ENCODE peak calls at places on chromosomes 4 and X, in eight cellular contexts. R is mucosa of descending colon, Y is SK-N-SH, J is GM12878, B is upper lobe of left lung, W is lower lobe of right lung, X is GM10248, S is ovary. U is an unnamed sample.

GRCh38 chr4:138841341-138841740 is 174.2 kb upstream of the NOCT start:
- DNase-seq in W (no peak), S (no peak), X (no peak), R (no peak), J (no peak), Y (no peak), B (no peak), U (no peak)

GRCh38 chrX:107775000-107775733 is 420 bp downstream of the TSC22D3 start:
- DNase-seq in W (no peak), J (no peak), B (no peak), X (no peak), S (no peak), Y (no peak), R (no peak), U (no peak)

GRCh38 chr4:153488719-153489384 is 22.7 kb downstream of the TMEM131L start:
- DNase-seq in W (peak), J (peak), Y (no peak), R (no peak), B (peak), S (no peak), X (peak), U (peak)

GRCh38 chr4:177713454-177713853 is 271.2 kb upstream of the AGA start:
- DNase-seq in J (no peak), X (no peak), B (no peak), R (no peak), W (no peak), S (no peak), Y (no peak), U (no peak)

GRCh38 chrX:16282209-16282608 is 114.9 kb downstream of the MAGEB17 start:
- DNase-seq in R (no peak), B (no peak), X (no peak), Y (no peak), J (no peak), W (no peak), S (no peak), U (no peak)

GRCh38 chr4:2084316-2084715 is 25.2 kb downstream of the NAT8L start:
- DNase-seq in R (no peak), J (no peak), W (no peak), S (no peak), X (no peak), Y (no peak), B (peak), U (no peak)

GRCh38 chr4:80500593-80500992 is 165.1 kb downstream of the CFAP299 start:
- DNase-seq in B (no peak), R (no peak), J (no peak), Y (no peak), S (no peak), W (no peak), X (no peak), U (no peak)

GRCh38 chrX:119502727-119503483 is 34.7 kb downstream of the SLC25A5 start:
- DNase-seq in W (peak), Y (no peak), B (peak), R (peak), S (no peak), X (no peak), J (no peak), U (no peak)

GRCh38 chrX:4851534-4851933 is 1138.1 kb upstream of the PRKX start:
- DNase-seq in X (no peak), W (no peak), Y (no peak), R (no peak), B (no peak), J (no peak), S (no peak), U (no peak)

GRCh38 chr4:153759407-153760226 is at the start of gene RNF175:
- DNase-seq in W (no peak), S (no peak), B (no peak), J (no peak), R (no peak), X (no peak), Y (peak), U (no peak)

GRCh38 chr4:94532016-94532789 is 80.5 kb downstream of the PDLIM5 start:
- DNase-seq in W (no peak), S (no peak), Y (no peak), R (no peak), B (no peak), X (no peak), J (no peak), U (no peak)

GRCh38 chr4:2066571-2067445 is 7.7 kb downstream of the NAT8L start:
- DNase-seq in Y (peak), J (no peak), B (no peak), R (peak), W (no peak), S (no peak), X (no peak), U (no peak)

GRCh38 chr4:158538176-158538575 is 16.5 kb downstream of the RXFP1 start:
- DNase-seq in S (no peak), J (no peak), B (no peak), W (no peak), R (no peak), Y (no peak), X (no peak), U (no peak)

GRCh38 chr4:3783691-3784306 is 17.6 kb downstream of the ADRA2C start:
- DNase-seq in Y (no peak), R (no peak), W (no peak), B (no peak), S (no peak), X (peak), J (no peak), U (no peak)

GRCh38 chr4:97867557-97868091 is 275.7 kb downstream of the STPG2 start:
- DNase-seq in Y (peak), R (no peak), B (no peak), S (no peak), J (no peak), W (no peak), X (no peak), U (no peak)

GRCh38 chr4:1419708-1420107 is 13.5 kb upstream of the NKX1-1 start:
- DNase-seq in B (peak), J (no peak), R (no peak), X (no peak), Y (no peak), S (no peak), W (peak), U (no peak)

GRCh38 chr4:163755013-163755412 is 260.5 kb downstream of the TMA16 start:
- DNase-seq in B (no peak), W (no peak), J (peak), X (peak), S (no peak), R (no peak), Y (no peak), U (peak)

GRCh38 chr4:174120446-174121142 is 162.9 kb downstream of the FBXO8 start:
- DNase-seq in R (peak), S (peak), X (peak), Y (peak), B (no peak), J (no peak), W (no peak), U (peak)

GRCh38 chr4:19266566-19266965 is 985.1 kb upstream of the SLIT2 start:
- DNase-seq in R (no peak), W (no peak), X (no peak), B (no peak), S (no peak), Y (no peak), J (no peak), U (no peak)

GRCh38 chrX:20527458-20528099 is 260.9 kb upstream of the RPS6KA3 start:
- DNase-seq in S (peak), J (no peak), Y (peak), B (no peak), X (peak), W (no peak), R (no peak), U (peak)

GRCh38 chr4:9943761-9944160 is 77.5 kb downstream of the SLC2A9 start:
- DNase-seq in Y (no peak), J (no peak), X (no peak), S (no peak), R (no peak), B (no peak), W (no peak), U (no peak)

GRCh38 chr4:54658321-54659093 is 750 bp downstream of the KIT start:
- DNase-seq in B (peak), S (peak), W (peak), Y (peak), R (peak), X (peak), J (no peak), U (peak)

GRCh38 chr4:17717301-17717700 is 64.1 kb downstream of the FAM184B start:
- DNase-seq in R (no peak), S (no peak), X (no peak), J (no peak), Y (no peak), B (no peak), W (no peak), U (no peak)

GRCh38 chr4:80171251-80171650 is 26.1 kb upstream of the PRDM8 start:
- DNase-seq in J (no peak), X (no peak), W (no peak), Y (no peak), R (no peak), S (no peak), B (no peak), U (no peak)

GRCh38 chr4:177308125-177308524 is 1.5 kb upstream of the NEIL3 start:
- DNase-seq in B (peak), J (no peak), S (no peak), Y (no peak), X (no peak), W (no peak), R (no peak), U (no peak)

GRCh38 chrX:107729558-107730297 is 45.9 kb downstream of the TSC22D3 start:
- DNase-seq in J (no peak), B (no peak), R (no peak), S (peak), W (no peak), Y (no peak), X (peak), U (peak)

GRCh38 chr4:83114576-83114975 is at the start of gene PLAC8:
- DNase-seq in X (peak), B (no peak), W (no peak), R (no peak), S (no peak), J (peak), Y (no peak), U (peak)

GRCh38 chrX:136766785-136767103 is 14.0 kb downstream of the ARHGEF6 start:
- DNase-seq in Y (no peak), W (no peak), B (no peak), S (peak), X (no peak), R (no peak), J (no peak), U (no peak)

GRCh38 chr4:56698329-56698728 is 17.2 kb upstream of the HOPX start:
- DNase-seq in J (no peak), R (no peak), W (peak), S (no peak), X (no peak), B (peak), Y (no peak), U (no peak)

GRCh38 chrX:140983730-140984129 is 18.7 kb upstream of the SPANXB1 start:
- DNase-seq in J (no peak), Y (no peak), B (no peak), S (no peak), W (no peak), R (no peak), X (no peak), U (no peak)

GRCh38 chr4:126778348-126778747 is 854.4 kb upstream of the INTU start:
- DNase-seq in X (no peak), B (no peak), J (no peak), S (no peak), W (no peak), R (no peak), Y (no peak), U (no peak)

GRCh38 chr4:188821500-188821899 is 682.3 kb downstream of the TRIML1 start:
- DNase-seq in R (no peak), W (no peak), X (no peak), S (no peak), J (no peak), Y (no peak), B (no peak), U (no peak)

GRCh38 chr4:188826393-188826792 is 687.2 kb downstream of the TRIML1 start:
- DNase-seq in J (no peak), R (no peak), W (no peak), X (no peak), B (no peak), S (no peak), Y (no peak), U (no peak)

GRCh38 chr4:188822698-188823097 is 683.5 kb downstream of the TRIML1 start:
- DNase-seq in S (no peak), Y (no peak), X (no peak), B (no peak), J (no peak), R (no peak), W (no peak), U (no peak)

GRCh38 chr4:188819243-188819642 is 680.0 kb downstream of the TRIML1 start:
- DNase-seq in X (no peak), R (no peak), S (no peak), J (no peak), B (no peak), Y (no peak), W (no peak), U (no peak)

DNA sequence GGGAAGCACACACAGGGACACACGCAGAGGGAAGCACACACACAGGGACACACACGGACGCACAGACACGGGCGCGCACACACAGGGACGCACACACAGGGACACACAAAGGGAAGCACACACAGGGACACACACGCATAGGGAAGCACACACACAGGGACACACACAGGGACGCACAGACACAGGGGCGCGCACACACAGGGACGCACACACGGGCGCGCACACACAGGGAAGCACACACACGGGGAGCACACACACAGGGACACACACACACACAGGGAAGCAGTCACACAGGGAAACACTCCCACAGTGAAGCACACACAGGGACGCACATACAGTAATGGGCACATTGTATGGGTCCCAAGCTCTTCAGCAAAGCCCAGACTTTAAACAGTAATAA is 685.3 kb downstream of the TRIML1 start:
- DNase-seq in B (no peak), X (no peak), R (no peak), W (no peak), J (no peak), S (no peak), Y (no peak), U (no peak)
- TF ChIP-seq CTCF in B (no peak), X (no peak), R (no peak), W (no peak), J (no peak), S (no peak), Y (no peak), U (no peak)

GRCh38 chrX:143664302-143664701 is 28.4 kb upstream of the SLITRK4 start:
- DNase-seq in W (no peak), X (no peak), J (no peak), S (no peak), Y (peak), B (no peak), R (no peak), U (no peak)

GRCh38 chrX:143663755-143664154 is 27.9 kb upstream of the SLITRK4 start:
- DNase-seq in W (no peak), R (no peak), J (no peak), Y (no peak), S (no peak), B (no peak), X (no peak), U (no peak)

DNA sequence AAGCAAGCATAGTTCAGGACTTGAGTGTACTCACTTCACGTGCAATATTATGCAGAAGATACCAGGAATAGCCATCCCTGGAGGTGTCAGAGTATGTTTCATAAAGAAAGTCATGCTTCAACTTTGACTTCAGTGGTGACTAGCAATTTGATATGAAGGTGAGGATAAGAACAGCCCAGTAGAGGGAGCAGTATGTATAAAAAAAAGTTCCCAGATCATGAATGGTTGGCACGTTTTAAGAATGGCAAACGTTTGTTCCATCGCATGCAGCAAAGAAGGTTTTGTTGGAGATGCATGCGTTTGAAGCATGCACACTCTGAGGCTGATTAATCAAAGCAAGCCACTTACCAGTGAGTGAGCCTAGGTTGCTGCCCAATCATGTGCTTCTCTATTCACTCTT is 33.5 kb upstream of the SLITRK4 start:
- DNase-seq in Y (no peak), R (no peak), J (no peak), S (no peak), W (no peak), X (no peak), B (no peak), U (no peak)
- TF ChIP-seq CTCF in Y (peak), R (no peak), J (peak), S (no peak), W (no peak), X (no peak), B (no peak), U (no peak)

DNA sequence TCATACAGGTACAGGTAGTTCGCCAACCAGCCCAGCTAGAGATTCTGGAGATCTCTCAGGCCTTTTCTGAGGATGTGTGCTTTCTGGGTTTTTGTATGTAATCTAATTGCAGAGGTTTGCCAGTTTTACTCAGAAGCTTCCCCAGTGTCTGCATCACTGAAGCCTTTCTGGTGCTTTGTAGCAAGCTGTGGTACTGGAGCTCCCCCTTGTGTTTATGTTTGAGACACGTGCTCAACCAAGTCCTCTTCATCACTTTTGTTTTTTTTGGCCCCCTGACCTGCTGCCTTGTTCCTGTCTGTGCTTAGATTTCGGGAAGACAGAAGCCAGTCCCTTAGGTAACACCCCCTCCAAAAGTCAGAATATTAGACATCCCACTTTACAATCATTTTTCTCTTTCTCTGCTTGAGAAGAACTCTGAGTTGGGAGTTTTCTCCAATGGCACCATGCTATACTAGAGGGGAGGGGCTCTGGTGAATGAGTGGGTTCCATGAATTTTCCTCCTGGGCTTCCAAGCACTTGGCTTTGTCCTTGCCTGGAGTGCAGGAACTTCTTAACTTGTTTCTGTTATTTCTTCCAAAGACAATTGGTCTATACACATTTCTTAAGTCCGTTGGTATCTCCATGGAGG is 128.4 kb upstream of the TBC1D9 start:
- DNase-seq in R (no peak), J (peak), B (peak), X (peak), S (no peak), Y (peak), W (no peak), U (peak)
- TF ChIP-seq CTCF in R (no peak), J (peak), B (peak), X (peak), S (no peak), Y (peak), W (peak), U (peak)

DNA sequence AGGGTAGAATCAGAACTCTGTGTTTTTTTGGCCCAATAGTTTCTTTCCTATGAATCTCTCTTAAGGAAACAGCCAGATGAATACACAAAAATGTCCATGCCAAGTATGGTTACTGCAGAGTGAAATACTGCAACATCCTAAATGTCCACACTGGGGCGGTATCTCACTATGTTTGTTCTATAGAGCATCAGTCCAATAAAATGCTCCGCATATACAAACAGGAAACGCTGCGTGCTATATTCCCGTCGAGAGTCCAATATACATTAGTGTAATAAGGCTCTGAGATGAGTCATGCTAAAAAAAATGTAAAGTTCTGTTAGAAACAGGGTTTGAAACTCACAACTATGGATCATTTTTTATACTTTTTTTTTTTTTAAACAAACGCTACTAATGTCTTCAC is 72.9 kb upstream of the ENOX2 start:
- DNase-seq in W (no peak), X (peak), B (no peak), S (no peak), J (no peak), Y (peak), R (no peak), U (peak)
- TF ChIP-seq CTCF in W (peak), X (peak), B (peak), S (no peak), J (peak), Y (peak), R (no peak), U (peak)

GRCh38 chr4:88792821-88793220 is 95.2 kb upstream of the NAP1L5 start:
- DNase-seq in J (no peak), Y (no peak), B (no peak), S (no peak), X (no peak), R (no peak), W (no peak), U (no peak)

GRCh38 chr4:88794087-88794486 is 96.5 kb upstream of the NAP1L5 start:
- DNase-seq in X (no peak), W (no peak), R (no peak), Y (no peak), J (no peak), B (no peak), S (no peak), U (no peak)

GRCh38 chr4:88792268-88792781 is 94.7 kb upstream of the NAP1L5 start:
- DNase-seq in W (no peak), J (peak), S (no peak), X (peak), Y (no peak), R (no peak), B (no peak), U (no peak)

GRCh38 chr4:88793473-88793872 is 95.8 kb upstream of the NAP1L5 start:
- DNase-seq in B (no peak), J (no peak), Y (no peak), R (no peak), S (no peak), W (no peak), X (no peak), U (no peak)

DNA sequence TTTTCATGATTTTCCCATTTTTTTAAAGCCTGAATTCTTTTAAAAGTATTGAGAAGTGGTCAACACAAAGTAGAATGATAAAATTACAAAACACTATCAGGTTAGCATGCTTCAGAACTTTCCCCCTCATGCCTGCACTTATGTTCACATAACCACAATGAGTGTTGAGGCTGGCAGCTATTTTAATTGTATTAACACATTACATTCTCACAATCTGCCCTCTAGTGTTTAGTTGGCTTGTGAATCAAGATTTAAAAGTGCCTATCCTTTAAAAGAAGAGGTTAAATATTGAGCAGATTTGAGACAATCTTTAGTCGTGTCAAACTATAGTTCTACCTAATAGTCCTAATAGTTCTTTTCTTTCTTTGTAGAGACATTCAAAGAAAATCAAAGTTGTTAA is 93.6 kb upstream of the NAP1L5 start:
- DNase-seq in B (no peak), W (no peak), X (no peak), Y (no peak), R (no peak), J (no peak), S (no peak), U (no peak)
- TF ChIP-seq CTCF in B (peak), W (no peak), X (peak), Y (peak), R (no peak), J (no peak), S (no peak), U (no peak)

DNA sequence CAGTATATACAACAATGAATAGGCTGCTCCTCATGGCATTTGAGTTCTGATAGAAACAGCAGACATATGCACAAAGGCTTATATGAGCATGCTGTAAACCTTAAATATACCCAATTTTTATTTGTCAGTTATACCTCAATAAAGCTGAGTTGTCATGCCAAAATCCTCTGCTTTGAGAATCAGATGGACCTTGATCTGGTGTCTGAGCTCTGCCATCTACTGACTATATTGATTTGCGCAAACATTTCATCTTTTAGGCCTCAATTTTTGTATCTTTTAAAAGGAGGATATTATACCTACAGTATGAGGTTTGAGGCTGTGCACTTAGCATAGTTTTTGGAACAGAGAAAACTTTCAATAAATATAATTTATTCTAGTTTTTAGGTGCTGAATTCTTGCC is 85.2 kb downstream of the PRRG1 start:
- DNase-seq in J (no peak), Y (no peak), S (no peak), X (no peak), R (no peak), B (no peak), W (no peak), U (no peak)
- TF ChIP-seq CTCF in J (no peak), Y (no peak), S (no peak), X (no peak), R (no peak), B (no peak), W (no peak), U (no peak)

U was measured in GM20000.